ENCODE peak calls at places on chromosomes 12 and 14, in seven cellular contexts. W is HepG2, H is sigmoid colon, N is HCT116, Y is prostate gland, O is GM12878, X is stomach. Q is an unnamed sample.
A peak's percentile ranks its signal among the peaks of the same experiment; 100 is the strongest.

GRCh38 chr12:9760699-9761406 is at the start of gene CD69:
- DNase-seq in X (peak; percentile 45), W (no peak), N (no peak), O (peak; percentile 95), Y (no peak), H (no peak), Q (no peak)

GRCh38 chr14:95998656-95999055 is 40.5 kb upstream of the C14orf132 start:
- DNase-seq in Y (no peak), W (no peak), X (no peak), H (no peak), N (peak; percentile 16), O (no peak), Q (no peak)

GRCh38 chr14:32230695-32231280 is 27.7 kb upstream of the RNU6-8 start:
- DNase-seq in W (no peak), N (no peak), X (no peak), Y (no peak), H (no peak), O (no peak), Q (no peak)

GRCh38 chr12:2395352-2395977 is 342.7 kb downstream of the CACNA1C start:
- DNase-seq in O (no peak), Y (no peak), N (peak; percentile 40), X (peak; percentile 36), W (peak; percentile 29), H (no peak), Q (peak; percentile 20)

GRCh38 chr14:93939304-93940229 is 12.4 kb downstream of the FAM181A start:
- DNase-seq in H (peak; percentile 91), O (peak; percentile 25), Y (peak; percentile 39), N (peak; percentile 56), X (peak; percentile 84), W (no peak), Q (peak; percentile 66)

GRCh38 chr12:21695896-21696295 is 38.3 kb upstream of the LDHB start:
- DNase-seq in Y (no peak), W (no peak), N (no peak), X (no peak), H (no peak), O (no peak), Q (no peak)

GRCh38 chr12:54431911-54432814 is 13.1 kb upstream of the ITGA5 start:
- DNase-seq in N (no peak), X (peak; percentile 46), Y (no peak), H (peak; percentile 94), O (no peak), W (no peak), Q (no peak)

GRCh38 chr12:43292699-43293098 is 259.3 kb downstream of the ADAMTS20 start:
- DNase-seq in N (no peak), X (no peak), O (no peak), W (no peak), Y (no peak), H (no peak), Q (no peak)

GRCh38 chr14:101549154-101549553 is 12.1 kb upstream of the DIO3 start:
- DNase-seq in H (no peak), W (no peak), N (no peak), O (no peak), X (no peak), Y (no peak), Q (no peak)

GRCh38 chr12:123139926-123140674 is 10.8 kb downstream of the PITPNM2 start:
- DNase-seq in X (no peak), O (no peak), H (no peak), W (peak; percentile 61), N (no peak), Y (no peak), Q (no peak)

GRCh38 chr12:53174881-53175491 is 5.5 kb upstream of the ZNF740 start:
- DNase-seq in Y (peak; percentile 73), X (no peak), H (no peak), W (peak; percentile 94), O (no peak), N (no peak), Q (no peak)

GRCh38 chr14:89551432-89551831 is 134.4 kb upstream of the FOXN3 start:
- DNase-seq in X (no peak), H (no peak), Y (no peak), W (no peak), N (no peak), O (no peak), Q (no peak)

GRCh38 chr14:45212231-45212630 is 40.8 kb downstream of the MIS18BP1 start:
- DNase-seq in O (no peak), X (no peak), H (no peak), N (no peak), Y (no peak), W (no peak), Q (no peak)

GRCh38 chr12:76820888-76821482 is 57.1 kb downstream of the ZDHHC17 start:
- DNase-seq in H (no peak), X (no peak), N (peak; percentile 7), W (peak; percentile 35), O (no peak), Y (peak; percentile 10), Q (no peak)

GRCh38 chr14:54589076-54589475 is 22.1 kb downstream of the SAMD4A start:
- DNase-seq in O (no peak), H (no peak), W (no peak), X (no peak), Y (no peak), N (no peak), Q (no peak)

GRCh38 chr12:105223358-105223840 is 12.6 kb downstream of the APPL2 start:
- DNase-seq in O (no peak), H (no peak), W (no peak), Y (no peak), N (no peak), X (no peak), Q (no peak)

GRCh38 chr14:32075636-32076277 is 1.3 kb upstream of the ARHGAP5 start:
- DNase-seq in O (no peak), H (peak; percentile 84), Y (peak; percentile 58), N (no peak), W (peak; percentile 34), X (no peak), Q (no peak)

GRCh38 chr12:109944975-109945374 is 44.9 kb downstream of the TCHP start:
- DNase-seq in H (no peak), O (no peak), N (no peak), Y (no peak), X (no peak), W (peak; percentile 58), Q (no peak)

GRCh38 chr12:51127050-51127729 is 43.8 kb upstream of the CSRNP2 start:
- DNase-seq in W (no peak), O (no peak), H (no peak), X (no peak), Y (no peak), N (no peak), Q (no peak)

GRCh38 chr12:75631809-75632208 is 120.4 kb upstream of the KRR1 start:
- DNase-seq in H (no peak), N (no peak), W (no peak), X (no peak), O (no peak), Y (no peak), Q (no peak)

GRCh38 chr12:75634244-75635222 is 123.1 kb upstream of the KRR1 start:
- DNase-seq in W (no peak), N (no peak), O (no peak), Y (no peak), H (no peak), X (no peak), Q (no peak)

GRCh38 chr12:75635606-75636444 is 124.4 kb upstream of the KRR1 start:
- DNase-seq in N (peak; percentile 99), O (no peak), W (peak; percentile 97), X (no peak), Y (no peak), H (no peak), Q (no peak)

GRCh38 chr12:75632452-75632851 is 121.0 kb upstream of the KRR1 start:
- DNase-seq in W (no peak), N (no peak), Y (no peak), X (no peak), H (no peak), O (no peak), Q (no peak)

DNA sequence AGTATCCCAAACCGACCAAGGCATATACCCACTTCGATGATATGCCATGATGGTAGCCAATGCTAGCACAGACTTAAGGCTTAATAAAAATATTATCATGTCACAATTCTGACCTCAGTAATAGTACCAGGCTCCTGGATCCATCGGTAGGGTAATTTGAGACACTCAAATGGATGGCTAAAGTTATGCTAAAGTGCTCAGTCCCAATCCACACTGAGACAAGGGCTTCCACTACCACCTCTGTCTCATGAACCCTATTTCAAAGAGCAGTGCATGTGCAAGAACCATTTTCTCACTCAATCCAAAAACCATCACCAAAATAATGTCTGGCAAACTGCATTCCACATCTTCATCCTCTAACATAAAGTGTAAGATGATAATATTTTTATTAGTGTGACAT is 122.4 kb upstream of the KRR1 start:
- DNase-seq in O (no peak), H (no peak), W (no peak), N (no peak), Y (no peak), X (no peak), Q (no peak)
- TF ChIP-seq POLR2AphosphoS5 in O (no peak), H (no peak), W (no peak), N (no peak), Y (no peak), X (no peak), Q (no peak)

DNA sequence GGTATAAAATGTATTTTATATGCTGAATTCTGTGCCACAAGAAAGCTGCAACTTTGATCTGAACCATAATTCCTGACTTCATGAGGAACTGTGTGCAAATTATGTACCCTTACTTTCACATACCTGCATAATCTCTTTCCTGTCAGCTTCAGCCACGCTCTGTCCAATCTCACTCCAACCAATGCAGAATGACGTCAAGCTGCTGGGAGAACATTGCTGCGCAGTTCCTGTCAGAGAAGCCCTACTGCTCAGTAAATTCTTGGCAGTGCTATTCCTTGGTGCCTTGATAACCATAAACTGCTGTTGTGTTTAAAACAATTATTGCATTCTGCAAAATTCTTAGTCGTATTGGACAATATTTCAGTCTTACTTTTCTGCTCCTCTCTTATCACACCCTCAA is 274.7 kb upstream of the NOVA1 start:
- DNase-seq in H (peak; percentile 82), W (no peak), Y (no peak), X (peak; percentile 37), O (no peak), N (no peak), Q (no peak)
- TF ChIP-seq POLR2AphosphoS5 in H (peak; percentile 89), W (no peak), Y (no peak), X (peak; percentile 19), O (no peak), N (no peak), Q (no peak)

DNA sequence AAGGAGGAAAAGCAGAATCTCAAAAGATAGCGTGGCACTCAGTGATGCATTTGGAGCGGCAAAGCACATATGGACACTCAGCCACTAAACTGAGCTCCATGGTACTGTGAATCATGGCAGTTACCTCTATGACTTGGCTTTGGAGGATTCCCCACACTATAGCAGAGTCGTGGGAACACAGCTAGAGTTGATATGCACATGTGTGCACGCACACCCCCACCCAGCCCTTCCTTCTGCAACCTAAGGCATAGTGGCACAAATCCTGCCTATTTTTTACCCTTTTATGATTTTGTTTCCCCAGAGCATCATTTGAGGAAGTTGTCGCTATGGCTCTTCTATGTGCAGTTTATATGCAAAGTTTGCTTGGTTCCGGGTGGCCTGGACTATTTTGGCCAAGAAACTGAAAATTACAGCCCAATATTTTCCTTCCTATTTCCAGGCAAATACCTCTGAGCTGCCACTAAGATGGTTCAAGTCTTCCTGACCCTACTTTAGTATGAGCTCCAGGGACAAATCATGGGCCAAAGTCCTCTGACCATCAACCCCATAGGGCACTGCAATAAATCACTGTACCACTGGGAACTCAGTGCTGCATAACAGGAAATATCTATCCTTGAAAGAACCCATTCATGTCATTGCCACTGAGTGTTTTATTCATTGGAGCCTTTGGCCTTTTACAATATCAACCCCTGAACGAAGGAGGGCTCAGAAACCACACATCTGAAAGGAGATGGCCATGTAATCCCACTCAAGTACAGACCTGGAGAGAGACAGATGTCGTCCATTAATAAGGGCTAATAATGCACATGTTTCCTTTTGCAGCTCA is 177.5 kb downstream of the EGLN3 start:
- DNase-seq in X (no peak), N (no peak), O (no peak), W (no peak), H (no peak), Y (no peak), Q (no peak)
- TF ChIP-seq POLR2AphosphoS5 in X (no peak), N (no peak), O (no peak), W (no peak), H (no peak), Y (no peak), Q (no peak)

GRCh38 chr12:115451785-115452736 is 768.1 kb upstream of the TBX3 start:
- DNase-seq in H (no peak), W (peak; percentile 66), Y (no peak), X (peak; percentile 63), N (no peak), O (no peak), Q (no peak)
- TF ChIP-seq POLR2AphosphoS5 in H (no peak), W (no peak), Y (no peak), X (no peak), N (no peak), O (no peak), Q (no peak)

Q was measured in HL-60.